ENCODE peak calls at places on chromosomes 16 and 17, in nine cellular contexts. Y, E, W, M, O, I, H, D and F are unnamed samples.

GRCh38 chr16:88415381-88416323 is 32.9 kb downstream of the ZNF469 start:
- DNase-seq in Y (no peak), E (no peak), W (no peak), M (no peak), O (no peak), I (no peak), H (no peak), D (no peak), F (no peak)

GRCh38 chr17:50111687-50112655 is 16.8 kb downstream of the PDK2 start:
- DNase-seq in Y (no peak), E (no peak), W (peak; percentile 75), M (no peak), O (no peak), I (no peak), H (no peak), D (peak; percentile 89), F (no peak)

GRCh38 chr17:69473801-69474170 is 59.3 kb downstream of the MAP2K6 start:
- DNase-seq in Y (no peak), E (no peak), W (no peak), M (no peak), O (no peak), I (peak; percentile 40), H (peak; percentile 72), D (no peak), F (no peak)

GRCh38 chr16:9533042-9533441 is 441.6 kb downstream of the HAPSTR1 start:
- DNase-seq in Y (no peak), E (no peak), W (no peak), M (no peak), O (no peak), I (no peak), H (no peak), D (no peak), F (no peak)

GRCh38 chr17:4301066-4301465 is 37.3 kb upstream of the ANKFY1 start:
- DNase-seq in Y (no peak), E (no peak), W (no peak), M (no peak), O (no peak), I (no peak), H (no peak), D (no peak), F (no peak)

GRCh38 chr16:77657016-77657415 is 65.3 kb upstream of the NUDT7 start:
- DNase-seq in Y (no peak), E (no peak), W (no peak), M (no peak), O (no peak), I (peak; percentile 66), H (peak; percentile 13), D (no peak), F (no peak)

GRCh38 chr17:42246515-42246914 is 29.7 kb downstream of the STAT5B start:
- DNase-seq in Y (no peak), E (no peak), W (peak; percentile 71), M (peak; percentile 77), O (no peak), I (no peak), H (peak; percentile 65), D (no peak), F (no peak)

GRCh38 chr17:15482476-15482875 is 15.1 kb upstream of the CDRT4 start:
- DNase-seq in Y (no peak), E (no peak), W (no peak), M (no peak), O (no peak), I (no peak), H (no peak), D (peak; percentile 66), F (no peak)

DNA sequence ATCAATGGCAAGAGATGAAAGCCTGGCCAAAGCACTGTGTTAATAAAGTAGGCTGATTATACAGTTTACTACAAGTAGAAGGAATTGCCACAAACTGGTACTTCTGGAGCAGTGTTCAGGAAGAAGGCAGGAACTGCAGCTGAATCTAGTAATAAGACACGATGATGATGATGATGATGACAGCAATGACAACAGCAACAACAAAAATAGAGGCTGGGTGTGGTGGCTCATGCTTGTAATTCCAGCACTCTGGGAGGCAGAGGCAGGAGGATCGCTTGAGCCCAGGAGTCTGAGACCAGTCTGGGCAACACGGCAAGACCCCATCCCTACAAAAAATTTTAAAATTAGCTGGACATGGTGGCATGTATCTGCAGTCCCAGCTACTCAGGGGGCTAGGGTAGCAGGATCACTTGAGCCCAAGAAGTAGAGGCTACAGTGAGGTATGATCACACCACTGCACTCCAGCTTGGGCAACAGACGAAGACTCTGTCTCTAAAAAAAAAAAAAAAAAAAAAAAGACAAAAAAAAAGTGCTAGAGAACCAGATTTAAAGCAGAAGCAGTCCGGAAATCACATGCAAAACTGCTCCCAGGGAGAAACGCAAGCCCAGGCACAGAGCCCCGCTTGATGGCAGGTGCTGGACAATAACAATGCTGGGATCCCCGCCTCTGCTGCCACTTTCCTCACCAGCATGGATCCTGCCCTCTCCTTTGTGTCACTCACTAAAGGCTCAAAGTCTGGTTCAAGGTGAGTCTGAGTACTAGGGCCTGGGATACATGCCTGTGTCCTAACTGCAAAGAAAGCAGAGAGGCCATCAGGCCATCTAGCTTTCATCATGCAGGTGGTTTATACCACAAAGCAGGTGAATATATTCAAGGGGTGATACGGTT is 44.8 kb downstream of the CPPED1 start:
- DNase-seq in Y (no peak), E (no peak), W (no peak), M (no peak), O (no peak), I (no peak), H (no peak), D (no peak), F (no peak)
- H3K4me3 ChIP-seq in Y (no peak overlapping the region), E (no peak overlapping the region), W (no peak overlapping the region), M (no peak overlapping the region), O (no peak overlapping the region), I (no peak overlapping the region), H (no peak overlapping the region), D (no peak overlapping the region), F (no peak overlapping the region)

GRCh38 chr17:78344666-78345065 is 15.2 kb downstream of the SOCS3 start:
- DNase-seq in Y (no peak), E (no peak), W (no peak), M (no peak), O (no peak), I (no peak), H (no peak), D (no peak), F (no peak)

GRCh38 chr17:78343433-78344201 is 16.3 kb downstream of the SOCS3 start:
- DNase-seq in Y (no peak), E (no peak), W (peak; percentile 46), M (no peak), O (no peak), I (no peak), H (no peak), D (peak; percentile 50), F (no peak)

GRCh38 chr17:78341559-78342437 is 18.1 kb downstream of the SOCS3 start:
- DNase-seq in Y (no peak), E (no peak), W (peak; percentile 80), M (peak; percentile 83), O (no peak), I (peak; percentile 77), H (peak; percentile 74), D (peak; percentile 84), F (no peak)

GRCh38 chr17:78342438-78343098 is 17.3 kb downstream of the SOCS3 start:
- DNase-seq in Y (no peak), E (no peak), W (peak; percentile 51), M (peak; percentile 86), O (no peak), I (peak; percentile 58), H (peak; percentile 88), D (peak; percentile 79), F (peak; percentile 92)

GRCh38 chr17:78343099-78343432 is 16.8 kb downstream of the SOCS3 start:
- DNase-seq in Y (no peak), E (no peak), W (peak; percentile 72), M (peak; percentile 79), O (no peak), I (no peak), H (peak; percentile 87), D (peak; percentile 64), F (peak; percentile 94)
- TF ChIP-seq POLR2A in Y (no peak), E (no peak), W (no peak), M (no peak), O (no peak), I (no peak), H (no peak), D (no peak), F (no peak)

GRCh38 chr17:6573982-6574688 is 17.8 kb upstream of the PITPNM3 start:
- DNase-seq in Y (no peak), E (no peak), W (no peak), M (no peak), O (no peak), I (no peak), H (no peak), D (no peak), F (no peak)

GRCh38 chr17:6576038-6576437 is 19.7 kb upstream of the PITPNM3 start:
- DNase-seq in Y (no peak), E (no peak), W (no peak), M (no peak), O (no peak), I (no peak), H (no peak), D (no peak), F (peak; percentile 78)

GRCh38 chr17:6572997-6573396 is 16.6 kb upstream of the PITPNM3 start:
- DNase-seq in Y (no peak), E (no peak), W (no peak), M (no peak), O (no peak), I (no peak), H (no peak), D (no peak), F (peak; percentile 66)

GRCh38 chr17:6575596-6575988 is 19.2 kb upstream of the PITPNM3 start:
- DNase-seq in Y (no peak), E (no peak), W (no peak), M (no peak), O (no peak), I (no peak), H (no peak), D (no peak), F (no peak)

DNA sequence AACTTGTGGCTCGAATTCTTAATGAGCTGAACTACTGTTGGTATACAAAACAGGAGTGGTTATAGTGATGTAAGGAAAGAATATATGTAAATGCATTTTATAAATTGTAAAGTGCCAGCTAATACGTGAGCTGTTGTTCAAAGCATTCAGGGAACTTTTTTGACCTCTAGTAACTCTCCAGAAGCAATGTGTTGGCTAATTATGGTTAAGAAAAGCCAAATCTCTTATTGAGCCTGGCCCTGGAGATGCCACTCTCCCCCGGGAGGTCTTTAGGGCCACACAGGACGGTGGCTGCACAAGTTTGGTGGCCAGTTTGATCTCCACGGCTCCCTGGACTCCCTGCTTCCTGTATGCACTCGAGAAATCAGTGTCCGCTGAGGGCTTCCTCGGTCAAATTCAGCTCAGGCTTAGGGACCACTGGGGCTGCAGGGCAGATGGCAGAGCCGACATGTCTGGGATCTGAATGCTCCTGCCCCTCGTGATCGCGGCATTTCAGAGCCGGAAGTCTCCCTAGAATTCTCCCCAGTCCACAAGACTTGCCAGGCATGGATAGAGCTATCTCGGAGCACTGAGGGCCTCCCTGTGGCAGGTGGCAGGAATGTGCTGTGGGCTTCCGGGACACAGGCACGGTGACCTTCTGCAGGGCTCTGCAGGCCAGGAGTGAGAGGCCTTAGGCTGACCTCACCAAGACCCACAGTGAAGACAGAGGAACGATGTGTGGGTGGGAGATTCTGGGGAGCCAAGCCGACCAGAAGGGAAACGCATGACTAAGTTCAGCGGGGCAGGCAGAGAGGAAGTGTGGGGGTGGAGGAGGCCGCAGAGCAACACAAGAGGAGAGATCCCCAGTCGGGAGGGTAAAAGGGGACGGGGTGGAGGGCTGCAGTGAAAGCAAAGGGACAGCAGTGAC is 18.6 kb upstream of the PITPNM3 start:
- DNase-seq in Y (no peak), E (no peak), W (peak; percentile 63), M (no peak), O (peak; percentile 40), I (no peak), H (peak; percentile 73), D (no peak), F (peak; percentile 86)
- TF ChIP-seq CTCF in Y (no peak), E (no peak), W (no peak), M (no peak), O (no peak), I (no peak), H (no peak), D (no peak), F (no peak)

GRCh38 chr17:68100000-68100641 is 64.6 kb downstream of the KPNA2 start:
- DNase-seq in Y (no peak), E (no peak), W (no peak), M (no peak), O (no peak), I (no peak), H (no peak), D (no peak), F (peak; percentile 37)

GRCh38 chr17:68101075-68101991 is 65.8 kb downstream of the KPNA2 start:
- DNase-seq in Y (peak; percentile 97), E (peak; percentile 89), W (peak; percentile 98), M (peak; percentile 90), O (no peak), I (peak; percentile 97), H (peak; percentile 93), D (peak; percentile 96), F (peak; percentile 91)

GRCh38 chr17:68106085-68106484 is 70.5 kb downstream of the KPNA2 start:
- DNase-seq in Y (no peak), E (no peak), W (no peak), M (no peak), O (no peak), I (no peak), H (no peak), D (no peak), F (no peak)

GRCh38 chr17:68101992-68102758 is 66.6 kb downstream of the KPNA2 start:
- DNase-seq in Y (no peak), E (no peak), W (peak; percentile 27), M (peak; percentile 45), O (no peak), I (peak; percentile 23), H (no peak), D (no peak), F (no peak)

GRCh38 chr17:68103148-68103547 is 67.6 kb downstream of the KPNA2 start:
- DNase-seq in Y (no peak), E (no peak), W (no peak), M (no peak), O (no peak), I (no peak), H (no peak), D (no peak), F (no peak)
- H3K4me3 ChIP-seq in Y (peak overlapping the region; percentile 89), E (peak overlapping the region; percentile 81), W (no peak overlapping the region), M (no peak overlapping the region), O (peak overlapping the region; percentile 70), I (peak overlapping the region; percentile 69), H (peak overlapping the region; percentile 95), D (peak overlapping the region; percentile 81), F (peak overlapping the region; percentile 6)